ENCODE peak calls at places on chromosomes 7 and 10, in ten cellular contexts. One of them, this sample, is unnamed.

GRCh38 chr10:87038786-87039185 is 18.7 kb downstream of the FAM25A start:
- DNase-seq in A549: no peak
- DNase-seq in AG04450: no peak
- DNase-seq in dorsolateral prefrontal cortex: no peak
- DNase-seq in brain microvascular endothelial cell: no peak
- DNase-seq in mammary epithelial cell: peak; percentile 68
- DNase-seq in CD8-positive, alpha-beta T cell: no peak
- DNase-seq in substantia nigra: no peak
- DNase-seq in transverse colon: peak; percentile 37
- DNase-seq in heart left ventricle: no peak
- DNase-seq in this sample: no peak

GRCh38 chr7:67738958-67739357 is 742.3 kb downstream of the TYW1 start:
- DNase-seq in A549: no peak
- DNase-seq in AG04450: no peak
- DNase-seq in dorsolateral prefrontal cortex: no peak
- DNase-seq in brain microvascular endothelial cell: no peak
- DNase-seq in mammary epithelial cell: no peak
- DNase-seq in CD8-positive, alpha-beta T cell: no peak
- DNase-seq in substantia nigra: no peak
- DNase-seq in transverse colon: no peak
- DNase-seq in heart left ventricle: peak; percentile 33
- DNase-seq in this sample: no peak

GRCh38 chr10:112209534-112210200 is 26.1 kb upstream of the GPAM start:
- DNase-seq in A549: no peak
- DNase-seq in AG04450: no peak
- DNase-seq in dorsolateral prefrontal cortex: no peak
- DNase-seq in brain microvascular endothelial cell: no peak
- DNase-seq in mammary epithelial cell: no peak
- DNase-seq in CD8-positive, alpha-beta T cell: no peak
- DNase-seq in substantia nigra: no peak
- DNase-seq in transverse colon: no peak
- DNase-seq in heart left ventricle: no peak
- DNase-seq in this sample: peak; percentile 18

GRCh38 chr7:111735661-111736323 is 173.5 kb upstream of the IMMP2L start:
- DNase-seq in A549: peak; percentile 62
- DNase-seq in AG04450: peak; percentile 43
- DNase-seq in dorsolateral prefrontal cortex: no peak
- DNase-seq in brain microvascular endothelial cell: peak; percentile 62
- DNase-seq in mammary epithelial cell: peak; percentile 54
- DNase-seq in CD8-positive, alpha-beta T cell: peak; percentile 60
- DNase-seq in substantia nigra: no peak
- DNase-seq in transverse colon: peak; percentile 50
- DNase-seq in heart left ventricle: no peak
- DNase-seq in this sample: peak; percentile 44

GRCh38 chr7:11749629-11750028 is 82.4 kb downstream of the THSD7A start:
- DNase-seq in A549: no peak
- DNase-seq in AG04450: no peak
- DNase-seq in dorsolateral prefrontal cortex: no peak
- DNase-seq in brain microvascular endothelial cell: no peak
- DNase-seq in mammary epithelial cell: no peak
- DNase-seq in CD8-positive, alpha-beta T cell: no peak
- DNase-seq in substantia nigra: no peak
- DNase-seq in transverse colon: no peak
- DNase-seq in heart left ventricle: no peak
- DNase-seq in this sample: no peak

GRCh38 chr10:103921750-103922195 is 3.8 kb upstream of the STN1 start:
- DNase-seq in A549: no peak
- DNase-seq in AG04450: no peak
- DNase-seq in dorsolateral prefrontal cortex: peak; percentile 51
- DNase-seq in brain microvascular endothelial cell: peak; percentile 13
- DNase-seq in mammary epithelial cell: peak; percentile 17
- DNase-seq in CD8-positive, alpha-beta T cell: no peak
- DNase-seq in substantia nigra: no peak
- DNase-seq in transverse colon: peak; percentile 40
- DNase-seq in heart left ventricle: no peak
- DNase-seq in this sample: no peak

GRCh38 chr10:974038-974784 is 14.0 kb upstream of the GTPBP4 start:
- DNase-seq in A549: no peak
- DNase-seq in AG04450: no peak
- DNase-seq in dorsolateral prefrontal cortex: no peak
- DNase-seq in brain microvascular endothelial cell: peak; percentile 73
- DNase-seq in mammary epithelial cell: peak; percentile 6
- DNase-seq in CD8-positive, alpha-beta T cell: no peak
- DNase-seq in substantia nigra: no peak
- DNase-seq in transverse colon: no peak
- DNase-seq in heart left ventricle: no peak
- DNase-seq in this sample: no peak

GRCh38 chr7:140534743-140535142 is 55.4 kb upstream of the MKRN1 start:
- DNase-seq in A549: no peak
- DNase-seq in AG04450: no peak
- DNase-seq in dorsolateral prefrontal cortex: no peak
- DNase-seq in brain microvascular endothelial cell: no peak
- DNase-seq in mammary epithelial cell: no peak
- DNase-seq in CD8-positive, alpha-beta T cell: no peak
- DNase-seq in substantia nigra: no peak
- DNase-seq in transverse colon: no peak
- DNase-seq in heart left ventricle: peak; percentile 66
- DNase-seq in this sample: no peak

GRCh38 chr7:45456747-45457146 is 117.4 kb upstream of the ADCY1 start:
- DNase-seq in A549: no peak
- DNase-seq in AG04450: no peak
- DNase-seq in dorsolateral prefrontal cortex: no peak
- DNase-seq in brain microvascular endothelial cell: no peak
- DNase-seq in mammary epithelial cell: no peak
- DNase-seq in CD8-positive, alpha-beta T cell: no peak
- DNase-seq in substantia nigra: no peak
- DNase-seq in transverse colon: no peak
- DNase-seq in heart left ventricle: no peak
- DNase-seq in this sample: no peak

GRCh38 chr7:151660141-151660540 is 140.4 kb upstream of the RHEB start:
- DNase-seq in A549: no peak
- DNase-seq in AG04450: no peak
- DNase-seq in dorsolateral prefrontal cortex: no peak
- DNase-seq in brain microvascular endothelial cell: no peak
- DNase-seq in mammary epithelial cell: no peak
- DNase-seq in CD8-positive, alpha-beta T cell: no peak
- DNase-seq in substantia nigra: no peak
- DNase-seq in transverse colon: no peak
- DNase-seq in heart left ventricle: no peak
- DNase-seq in this sample: no peak

GRCh38 chr7:16905300-16906044 is 23.7 kb upstream of the AGR3 start:
- DNase-seq in A549: no peak
- DNase-seq in AG04450: peak; percentile 52
- DNase-seq in dorsolateral prefrontal cortex: no peak
- DNase-seq in brain microvascular endothelial cell: peak; percentile 61
- DNase-seq in mammary epithelial cell: no peak
- DNase-seq in CD8-positive, alpha-beta T cell: no peak
- DNase-seq in substantia nigra: no peak
- DNase-seq in transverse colon: no peak
- DNase-seq in heart left ventricle: no peak
- DNase-seq in this sample: no peak

GRCh38 chr10:31062856-31063255 is 31.2 kb upstream of the ZNF438 start:
- DNase-seq in A549: no peak
- DNase-seq in AG04450: no peak
- DNase-seq in dorsolateral prefrontal cortex: no peak
- DNase-seq in brain microvascular endothelial cell: no peak
- DNase-seq in mammary epithelial cell: no peak
- DNase-seq in CD8-positive, alpha-beta T cell: no peak
- DNase-seq in substantia nigra: no peak
- DNase-seq in transverse colon: no peak
- DNase-seq in heart left ventricle: no peak
- DNase-seq in this sample: no peak

GRCh38 chr7:137040745-137041144 is 172.3 kb downstream of the CHRM2 start:
- DNase-seq in A549: no peak
- DNase-seq in AG04450: no peak
- DNase-seq in dorsolateral prefrontal cortex: no peak
- DNase-seq in brain microvascular endothelial cell: no peak
- DNase-seq in mammary epithelial cell: no peak
- DNase-seq in CD8-positive, alpha-beta T cell: no peak
- DNase-seq in substantia nigra: no peak
- DNase-seq in transverse colon: no peak
- DNase-seq in heart left ventricle: no peak
- DNase-seq in this sample: no peak

GRCh38 chr10:47349516-47349915 is 1.4 kb downstream of the RBP3 start:
- DNase-seq in A549: no peak
- DNase-seq in AG04450: no peak
- DNase-seq in dorsolateral prefrontal cortex: no peak
- DNase-seq in brain microvascular endothelial cell: no peak
- DNase-seq in mammary epithelial cell: no peak
- DNase-seq in CD8-positive, alpha-beta T cell: no peak
- DNase-seq in substantia nigra: no peak
- DNase-seq in transverse colon: no peak
- DNase-seq in heart left ventricle: no peak
- DNase-seq in this sample: no peak

GRCh38 chr7:74010407-74010806 is 17.6 kb upstream of the ELN start:
- DNase-seq in A549: no peak
- DNase-seq in AG04450: no peak
- DNase-seq in dorsolateral prefrontal cortex: no peak
- DNase-seq in brain microvascular endothelial cell: peak; percentile 67
- DNase-seq in mammary epithelial cell: no peak
- DNase-seq in CD8-positive, alpha-beta T cell: no peak
- DNase-seq in substantia nigra: no peak
- DNase-seq in transverse colon: no peak
- DNase-seq in heart left ventricle: no peak
- DNase-seq in this sample: no peak

GRCh38 chr7:15692621-15693020 is 6.1 kb upstream of the MEOX2 start:
- DNase-seq in A549: no peak
- DNase-seq in AG04450: no peak
- DNase-seq in dorsolateral prefrontal cortex: no peak
- DNase-seq in brain microvascular endothelial cell: no peak
- DNase-seq in mammary epithelial cell: no peak
- DNase-seq in CD8-positive, alpha-beta T cell: no peak
- DNase-seq in substantia nigra: no peak
- DNase-seq in transverse colon: no peak
- DNase-seq in heart left ventricle: no peak
- DNase-seq in this sample: no peak

DNA sequence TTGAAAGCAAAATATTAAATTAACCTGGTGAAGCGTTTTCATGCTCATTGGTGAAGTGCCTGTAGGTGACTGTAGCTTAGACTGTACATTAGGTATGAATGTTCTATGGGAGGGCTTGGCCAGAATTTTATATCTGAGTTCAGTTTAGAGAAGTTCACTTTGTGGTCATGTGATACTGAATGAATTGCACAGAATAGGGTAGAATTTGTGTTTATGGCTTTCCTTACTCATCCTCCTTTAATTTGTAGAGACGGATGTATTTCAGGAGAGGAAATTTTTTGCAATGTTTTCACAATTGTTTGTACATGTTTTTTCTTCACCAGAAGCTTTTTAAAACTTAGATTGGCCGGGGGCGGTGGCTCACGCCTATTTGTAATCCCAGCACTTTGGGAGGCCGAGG is 32.3 kb downstream of the REEP3 start:
- DNase-seq in A549: no peak
- DNase-seq in AG04450: no peak
- DNase-seq in dorsolateral prefrontal cortex: no peak
- DNase-seq in brain microvascular endothelial cell: peak; percentile 19
- DNase-seq in mammary epithelial cell: no peak
- DNase-seq in CD8-positive, alpha-beta T cell: no peak
- DNase-seq in substantia nigra: no peak
- DNase-seq in transverse colon: no peak
- DNase-seq in heart left ventricle: no peak
- DNase-seq in this sample: no peak
- H3K27ac ChIP-seq in A549: no peak overlapping the region
- H3K27ac ChIP-seq in AG04450: peak overlapping the region; percentile 40
- H3K27ac ChIP-seq in dorsolateral prefrontal cortex: peak overlapping the region; percentile 29
- H3K27ac ChIP-seq in brain microvascular endothelial cell: peak overlapping the region; percentile 100
- H3K27ac ChIP-seq in mammary epithelial cell: peak overlapping the region; percentile 100
- H3K27ac ChIP-seq in CD8-positive, alpha-beta T cell: no peak overlapping the region
- H3K27ac ChIP-seq in substantia nigra: no peak overlapping the region
- H3K27ac ChIP-seq in transverse colon: no peak overlapping the region
- H3K27ac ChIP-seq in heart left ventricle: peak overlapping the region; percentile 39
- H3K27ac ChIP-seq in this sample: no peak overlapping the region

DNA sequence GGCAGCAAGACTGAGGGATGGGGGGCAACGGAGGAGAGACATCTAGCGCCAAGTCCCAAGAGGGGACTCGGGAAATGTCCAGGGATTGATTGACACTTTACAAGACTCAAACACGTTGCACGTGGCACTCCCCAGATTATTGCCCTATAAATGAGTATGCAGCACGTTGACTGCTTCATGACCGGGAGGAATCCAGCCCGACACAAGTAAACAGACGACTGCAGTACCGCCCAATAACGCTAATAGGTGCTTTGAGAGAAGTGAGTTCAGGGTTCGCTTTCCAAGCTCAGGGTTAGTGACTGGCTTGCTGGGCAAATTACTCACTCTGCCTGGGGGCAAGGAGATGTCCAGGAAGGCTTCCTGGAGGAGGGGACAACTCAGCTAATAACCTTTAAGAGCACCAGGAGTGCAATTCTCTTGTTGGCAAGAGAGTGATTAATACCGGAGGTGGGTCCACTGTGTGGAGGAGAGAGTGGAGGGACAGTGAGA is 73.3 kb upstream of the MYL10 start:
- DNase-seq in A549: peak; percentile 49
- DNase-seq in AG04450: no peak
- DNase-seq in dorsolateral prefrontal cortex: no peak
- DNase-seq in brain microvascular endothelial cell: no peak
- DNase-seq in mammary epithelial cell: peak; percentile 23
- DNase-seq in CD8-positive, alpha-beta T cell: no peak
- DNase-seq in substantia nigra: no peak
- DNase-seq in transverse colon: peak; percentile 87
- DNase-seq in heart left ventricle: no peak
- DNase-seq in this sample: no peak
- H3K27ac ChIP-seq in A549: no peak overlapping the region
- H3K27ac ChIP-seq in AG04450: no peak overlapping the region
- H3K27ac ChIP-seq in dorsolateral prefrontal cortex: no peak overlapping the region
- H3K27ac ChIP-seq in brain microvascular endothelial cell: no peak overlapping the region
- H3K27ac ChIP-seq in mammary epithelial cell: no peak overlapping the region
- H3K27ac ChIP-seq in CD8-positive, alpha-beta T cell: no peak overlapping the region
- H3K27ac ChIP-seq in substantia nigra: no peak overlapping the region
- H3K27ac ChIP-seq in transverse colon: peak overlapping the region; percentile 63
- H3K27ac ChIP-seq in heart left ventricle: no peak overlapping the region
- H3K27ac ChIP-seq in this sample: no peak overlapping the region

GRCh38 chr10:34705563-34705962 is 109.5 kb downstream of the PARD3 start:
- DNase-seq in A549: no peak
- DNase-seq in AG04450: no peak
- DNase-seq in dorsolateral prefrontal cortex: no peak
- DNase-seq in brain microvascular endothelial cell: no peak
- DNase-seq in mammary epithelial cell: no peak
- DNase-seq in CD8-positive, alpha-beta T cell: no peak
- DNase-seq in substantia nigra: no peak
- DNase-seq in transverse colon: no peak
- DNase-seq in heart left ventricle: no peak
- DNase-seq in this sample: no peak
- H3K27ac ChIP-seq in A549: peak overlapping the region; percentile 1
- H3K27ac ChIP-seq in AG04450: no peak overlapping the region
- H3K27ac ChIP-seq in dorsolateral prefrontal cortex: no peak overlapping the region
- H3K27ac ChIP-seq in brain microvascular endothelial cell: no peak overlapping the region
- H3K27ac ChIP-seq in mammary epithelial cell: no peak overlapping the region
- H3K27ac ChIP-seq in CD8-positive, alpha-beta T cell: no peak overlapping the region
- H3K27ac ChIP-seq in substantia nigra: no peak overlapping the region
- H3K27ac ChIP-seq in transverse colon: no peak overlapping the region
- H3K27ac ChIP-seq in heart left ventricle: peak overlapping the region; percentile 47
- H3K27ac ChIP-seq in this sample: no peak overlapping the region

DNA sequence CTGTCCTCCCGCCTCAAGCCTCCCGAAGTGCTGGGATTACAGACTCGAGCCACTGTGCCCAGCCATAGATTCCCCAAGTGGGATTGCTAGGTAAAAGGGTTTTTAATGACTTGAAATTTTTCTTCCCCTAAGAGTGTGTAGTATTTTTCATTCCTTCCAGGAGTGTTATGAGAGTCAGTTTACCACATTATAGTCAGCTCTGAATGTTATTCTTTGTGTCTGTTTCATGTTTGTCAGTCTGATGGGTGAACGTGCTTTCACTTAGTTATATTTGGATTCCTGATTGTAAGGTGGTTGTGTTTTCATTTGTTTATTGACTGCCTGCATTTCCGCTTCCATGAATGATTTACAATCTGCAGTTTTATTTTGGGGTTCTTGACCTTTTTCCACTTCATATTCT is 6.3 kb downstream of the ZNF212 start:
- DNase-seq in A549: no peak
- DNase-seq in AG04450: no peak
- DNase-seq in dorsolateral prefrontal cortex: no peak
- DNase-seq in brain microvascular endothelial cell: no peak
- DNase-seq in mammary epithelial cell: no peak
- DNase-seq in CD8-positive, alpha-beta T cell: no peak
- DNase-seq in substantia nigra: no peak
- DNase-seq in transverse colon: no peak
- DNase-seq in heart left ventricle: no peak
- DNase-seq in this sample: no peak
- H3K27ac ChIP-seq in A549: no peak overlapping the region
- H3K27ac ChIP-seq in AG04450: peak overlapping the region; percentile 35
- H3K27ac ChIP-seq in dorsolateral prefrontal cortex: no peak overlapping the region
- H3K27ac ChIP-seq in brain microvascular endothelial cell: no peak overlapping the region
- H3K27ac ChIP-seq in mammary epithelial cell: no peak overlapping the region
- H3K27ac ChIP-seq in CD8-positive, alpha-beta T cell: no peak overlapping the region
- H3K27ac ChIP-seq in substantia nigra: no peak overlapping the region
- H3K27ac ChIP-seq in transverse colon: no peak overlapping the region
- H3K27ac ChIP-seq in heart left ventricle: no peak overlapping the region
- H3K27ac ChIP-seq in this sample: no peak overlapping the region